ENCODE peak calls at places on chromosomes 7 and 10, in four cellular contexts. P is gastrocnemius medialis, A is AG10803, Q is sigmoid colon. Z is an unnamed sample.
A peak's percentile ranks its signal among the peaks of the same experiment; 100 is the strongest.

GRCh38 chr7:8037151-8037550 is 68.6 kb downstream of the GLCCI1 start:
- DNase-seq in Q (no peak), P (no peak), A (no peak), Z (no peak)

GRCh38 chr10:113961261-113961938 is 82.3 kb upstream of the ADRB1 start:
- DNase-seq in P (no peak), A (no peak), Q (no peak), Z (no peak)

GRCh38 chr7:74396993-74397392 is 56.7 kb upstream of the GTF2IRD1 start:
- DNase-seq in P (no peak), A (no peak), Q (peak; percentile 56), Z (no peak)

GRCh38 chr10:107565014-107565413 is 400.5 kb upstream of the SORCS1 start:
- DNase-seq in Q (no peak), A (no peak), P (no peak), Z (no peak)

GRCh38 chr7:131231381-131232220 is 96.1 kb upstream of the MKLN1 start:
- DNase-seq in A (peak; percentile 75), Q (peak; percentile 83), P (peak; percentile 21), Z (no peak)

GRCh38 chr7:141288626-141289025 is 214.8 kb downstream of the TMEM178B start:
- DNase-seq in P (no peak), Q (no peak), A (no peak), Z (no peak)

GRCh38 chr7:50347693-50348092 is 43.2 kb downstream of the IKZF1 start:
- DNase-seq in Q (no peak), A (no peak), P (no peak), Z (no peak)

GRCh38 chr7:80835251-80835650 is 83.6 kb downstream of the SEMA3C start:
- DNase-seq in A (no peak), Q (no peak), P (no peak), Z (no peak)

GRCh38 chr7:90298145-90299038 is 22.7 kb downstream of the FAM237B start:
- DNase-seq in Q (no peak), P (no peak), A (peak; percentile 81), Z (no peak)

GRCh38 chr10:132615346-132616169 is 78.0 kb downstream of the INPP5A start:
- DNase-seq in P (no peak), Q (no peak), A (no peak), Z (no peak)

GRCh38 chr10:70751356-70751755 is 33.8 kb downstream of the TBATA start:
- DNase-seq in A (no peak), P (no peak), Q (no peak), Z (no peak)

GRCh38 chr7:32070406-32071360 is at the start of gene PDE1C:
- DNase-seq in Q (no peak), P (no peak), A (peak; percentile 30), Z (peak; percentile 56)

GRCh38 chr10:61841338-61841875 is 60.1 kb upstream of the ARID5B start:
- DNase-seq in P (no peak), Q (no peak), A (no peak), Z (no peak)

GRCh38 chr7:85204061-85204460 is 17.2 kb upstream of the SEMA3D start:
- DNase-seq in P (no peak), A (no peak), Q (no peak), Z (no peak)

GRCh38 chr7:95594185-95594584 is 2.1 kb downstream of the PDK4 start:
- DNase-seq in P (no peak), A (no peak), Q (no peak), Z (no peak)
- H3K4me3 ChIP-seq in P (peak overlapping the region; percentile 84), A (no peak overlapping the region), Q (peak overlapping the region; percentile 70), Z (no peak overlapping the region)

GRCh38 chr7:1536768-1537630 is 6.5 kb downstream of the MAFK start:
- DNase-seq in Q (peak; percentile 99), A (peak; percentile 99), P (peak; percentile 96), Z (peak; percentile 97)
- H3K4me3 ChIP-seq in Q (peak overlapping the region; percentile 52), A (peak overlapping the region; percentile 80), P (peak overlapping the region; percentile 66), Z (peak overlapping the region; percentile 53)

DNA sequence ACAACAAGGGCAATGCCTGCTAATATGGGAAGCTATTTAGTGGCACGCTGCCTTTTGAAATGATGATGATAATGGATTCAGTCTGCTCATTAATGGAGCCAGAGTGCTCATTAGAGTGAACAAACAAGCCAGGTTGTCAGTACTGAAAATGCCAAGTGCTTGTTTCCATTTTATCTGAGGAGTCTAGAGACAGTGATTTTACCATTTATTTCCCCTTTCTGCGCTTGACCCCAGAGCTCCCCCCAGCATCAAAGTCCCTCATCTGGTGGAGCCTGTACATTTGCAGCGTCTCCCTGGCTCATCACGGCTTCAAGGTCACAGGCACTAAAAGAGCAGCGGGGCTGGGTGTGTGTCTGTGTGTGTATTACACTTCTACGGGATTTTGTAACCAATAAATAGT is 553.9 kb downstream of the TFEC start:
- DNase-seq in A (no peak), P (no peak), Q (no peak), Z (no peak)
- H3K4me3 ChIP-seq in A (peak overlapping the region; percentile 52), P (peak overlapping the region; percentile 43), Q (peak overlapping the region; percentile 52), Z (peak overlapping the region; percentile 40)

DNA sequence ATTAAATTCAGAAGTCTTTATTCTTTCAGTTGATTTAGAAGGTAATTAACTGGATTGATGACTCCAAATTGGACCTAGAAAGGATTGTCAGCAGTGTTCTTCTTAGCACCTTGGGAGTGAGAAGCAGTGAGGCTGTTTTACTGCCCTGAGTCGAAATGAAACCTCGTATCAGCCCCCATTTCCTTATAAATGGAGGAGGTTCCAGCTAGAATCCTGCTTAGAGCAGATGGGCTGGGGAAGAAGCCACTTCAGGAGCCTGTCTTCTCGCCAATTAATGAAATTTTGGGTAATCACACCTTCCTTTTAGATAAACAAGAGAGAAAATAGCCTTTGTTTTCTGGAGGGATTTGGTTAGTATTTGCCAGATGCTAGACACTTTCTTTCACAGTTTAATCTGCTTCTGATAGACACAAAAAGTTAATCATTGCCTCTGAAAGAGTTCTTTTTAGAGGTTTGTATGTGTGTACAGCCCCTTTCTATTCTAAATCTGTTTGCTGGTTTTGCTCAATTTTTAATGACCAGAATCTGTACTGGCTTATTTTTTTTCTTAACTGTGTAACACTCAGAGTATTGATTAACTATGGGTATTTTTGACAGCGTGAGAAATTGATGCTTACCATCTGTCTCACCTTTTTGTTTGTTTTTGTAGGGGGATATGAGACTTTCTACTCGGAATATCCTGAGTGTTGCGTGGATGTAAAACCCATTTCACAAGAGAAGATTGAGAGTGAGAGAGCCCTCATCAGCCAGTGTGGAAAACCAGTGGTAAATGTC is 4.6 kb downstream of the DUSP5 start:
- DNase-seq in A (no peak), Q (no peak), P (no peak), Z (no peak)
- H3K4me3 ChIP-seq in A (no peak overlapping the region), Q (no peak overlapping the region), P (no peak overlapping the region), Z (no peak overlapping the region)

DNA sequence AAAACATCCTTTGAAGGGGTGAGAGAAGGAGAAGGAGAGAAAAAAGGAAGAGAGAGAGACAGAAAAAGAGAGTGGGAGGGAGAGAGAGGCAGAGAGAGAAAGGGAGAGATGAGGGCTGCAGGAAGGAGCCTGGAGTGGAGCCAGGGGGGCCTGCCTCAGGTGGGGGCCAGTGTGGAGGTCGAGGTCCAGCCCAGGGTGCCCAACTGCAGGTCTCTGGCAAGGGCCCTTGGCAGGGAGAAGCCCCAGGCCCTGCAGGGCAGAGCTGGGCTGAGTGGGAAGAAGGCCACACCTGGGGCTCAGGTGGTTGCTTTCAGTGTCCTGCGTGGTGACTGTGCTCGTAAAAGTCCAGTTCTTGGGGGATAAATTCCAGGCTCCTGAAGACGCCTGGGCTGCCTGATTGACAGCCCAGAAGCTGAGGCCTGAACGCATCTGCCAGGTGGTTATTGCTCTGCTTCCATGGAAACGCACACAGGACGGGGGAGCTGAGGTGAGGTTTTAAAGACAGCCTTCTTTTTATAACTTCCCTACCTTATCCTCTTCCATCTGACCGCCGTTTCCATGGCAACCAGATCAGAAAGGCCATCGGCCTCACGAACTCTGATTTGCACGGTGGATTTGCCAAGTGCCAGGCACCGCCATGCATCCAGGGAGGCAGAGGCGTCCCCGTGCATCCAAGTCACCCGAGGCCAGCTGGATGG is 261.1 kb downstream of the ADARB2 start:
- DNase-seq in A (no peak), P (no peak), Q (no peak), Z (no peak)
- H3K4me3 ChIP-seq in A (no peak overlapping the region), P (no peak overlapping the region), Q (no peak overlapping the region), Z (no peak overlapping the region)

GRCh38 chr10:69473304-69473985 is 22.2 kb downstream of the TSPAN15 start:
- DNase-seq in A (no peak), P (no peak), Q (peak; percentile 80), Z (no peak)
- H3K4me3 ChIP-seq in A (no peak overlapping the region), P (no peak overlapping the region), Q (no peak overlapping the region), Z (no peak overlapping the region)

DNA sequence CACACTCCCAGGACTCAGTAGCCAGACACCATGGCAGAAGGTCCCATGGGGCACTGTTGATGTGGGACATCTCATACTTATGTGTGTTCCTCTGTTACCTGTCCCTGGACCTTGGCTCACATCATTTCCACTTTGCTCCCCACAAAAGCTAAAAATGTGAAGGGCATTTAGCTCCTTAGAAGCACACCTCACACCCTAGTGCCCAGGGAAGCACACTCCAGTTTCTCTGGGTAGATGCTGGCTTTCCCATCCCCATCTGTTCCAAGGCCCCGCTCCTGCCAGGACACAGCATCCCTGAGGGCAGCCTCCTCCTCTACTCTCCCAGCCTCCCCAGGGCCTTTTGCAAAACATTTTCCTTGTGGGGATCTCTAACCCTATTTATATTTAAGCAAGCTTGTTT is 572.4 kb upstream of the MGMT start:
- DNase-seq in P (no peak), Q (no peak), A (no peak), Z (no peak)
- H3K4me3 ChIP-seq in P (no peak overlapping the region), Q (no peak overlapping the region), A (no peak overlapping the region), Z (no peak overlapping the region)